ENCODE peak calls at places on chromosomes 4 and X, in nine cellular contexts. S is fibroblast of pulmonary artery, T is cardiac muscle cell, P is astrocyte, V is left lung, M is fibroblast of lung, J is Karpas-422, R is HCT116, H is GM06990. Q is an unnamed sample.

GRCh38 chr4:151948351-151949016 is 187.7 kb upstream of the GATB start:
- DNase-seq in M (peak; percentile 3), S (no peak), T (no peak), H (no peak), P (peak; percentile 32), J (no peak), V (no peak), R (no peak), Q (no peak)

GRCh38 chr4:72216539-72217277 is 184.9 kb downstream of the NPFFR2 start:
- DNase-seq in S (no peak), P (no peak), V (peak; percentile 65), J (no peak), R (no peak), M (no peak), T (no peak), H (no peak), Q (no peak)

GRCh38 chr4:152808670-152809069 is 28.9 kb downstream of the ARFIP1 start:
- DNase-seq in P (no peak), S (no peak), H (no peak), V (no peak), M (no peak), T (no peak), J (no peak), R (no peak), Q (no peak)

GRCh38 chrX:38061335-38061734 is 55.0 kb downstream of the SYTL5 start:
- DNase-seq in S (peak; percentile 20), P (peak; percentile 52), R (peak; percentile 73), M (peak; percentile 25), V (no peak), J (no peak), T (no peak), H (no peak), Q (no peak)

GRCh38 chr4:19540859-19541258 is 710.8 kb upstream of the SLIT2 start:
- DNase-seq in R (no peak), H (no peak), P (no peak), S (no peak), V (no peak), M (no peak), J (no peak), T (no peak), Q (no peak)

GRCh38 chr4:182265881-182266280 is 22.7 kb downstream of the TENM3 start:
- DNase-seq in S (no peak), R (peak; percentile 13), M (no peak), V (no peak), P (no peak), T (no peak), J (no peak), H (no peak), Q (no peak)

GRCh38 chrX:10952619-10953018 is 158.5 kb upstream of the HCCS start:
- DNase-seq in J (no peak), S (peak; percentile 40), P (no peak), R (no peak), V (no peak), H (no peak), M (no peak), T (peak; percentile 42), Q (no peak)

GRCh38 chr4:45646885-45647598 is 476.8 kb downstream of the GABRG1 start:
- DNase-seq in S (no peak), V (no peak), J (no peak), P (no peak), T (no peak), H (no peak), M (no peak), R (no peak), Q (no peak)

GRCh38 chr4:161936625-161937133 is 227.1 kb downstream of the FSTL5 start:
- DNase-seq in S (peak; percentile 51), H (no peak), M (peak; percentile 18), J (no peak), V (no peak), T (peak; percentile 50), P (peak; percentile 99), R (peak; percentile 86), Q (no peak)

GRCh38 chr4:97367878-97368277 is 775.4 kb downstream of the STPG2 start:
- DNase-seq in M (no peak), P (peak; percentile 89), S (peak; percentile 63), H (no peak), R (peak; percentile 83), V (no peak), J (no peak), T (peak; percentile 18), Q (no peak)

GRCh38 chr4:73929285-73929684 is 52.5 kb downstream of the PF4 start:
- DNase-seq in H (no peak), T (no peak), S (no peak), R (no peak), P (no peak), J (no peak), V (no peak), M (no peak), Q (no peak)

GRCh38 chr4:15737255-15737654 is 34.4 kb downstream of the BST1 start:
- DNase-seq in R (no peak), S (no peak), J (no peak), P (no peak), V (peak; percentile 37), M (no peak), H (no peak), T (no peak), Q (no peak)

GRCh38 chr4:99447079-99447478 is 11.9 kb upstream of the ADH7 start:
- DNase-seq in J (no peak), T (peak; percentile 75), R (peak; percentile 3), M (peak; percentile 55), S (peak; percentile 82), P (peak; percentile 71), H (peak; percentile 28), V (no peak), Q (no peak)

GRCh38 chr4:37197899-37198298 is 46.6 kb upstream of the NWD2 start:
- DNase-seq in H (no peak), R (no peak), T (no peak), V (no peak), J (no peak), M (no peak), P (no peak), S (no peak), Q (no peak)

GRCh38 chrX:65127804-65128203 is 151.6 kb upstream of the ZC4H2 start:
- DNase-seq in T (no peak), H (no peak), P (no peak), S (no peak), J (no peak), R (no peak), V (no peak), M (no peak), Q (no peak)

GRCh38 chr4:101973331-101973730 is 182.8 kb downstream of the BANK1 start:
- DNase-seq in P (no peak), M (no peak), V (no peak), R (no peak), J (no peak), H (no peak), S (no peak), T (no peak), Q (no peak)

GRCh38 chrX:20718592-20718991 is 451.9 kb upstream of the RPS6KA3 start:
- DNase-seq in J (no peak), P (no peak), V (no peak), S (no peak), R (no peak), H (no peak), T (no peak), M (no peak), Q (no peak)

GRCh38 chr4:110705440-110705782 is 82.5 kb upstream of the PITX2 start:
- DNase-seq in J (peak; percentile 80), R (no peak), T (no peak), H (no peak), S (no peak), P (no peak), V (no peak), M (no peak), Q (no peak)
- H3K4me3 ChIP-seq in J (peak overlapping the region; percentile 54), R (no peak overlapping the region), T (no peak overlapping the region), H (no peak overlapping the region), S (no peak overlapping the region), P (no peak overlapping the region), V (no peak overlapping the region), M (no peak overlapping the region), Q (no peak overlapping the region)

DNA sequence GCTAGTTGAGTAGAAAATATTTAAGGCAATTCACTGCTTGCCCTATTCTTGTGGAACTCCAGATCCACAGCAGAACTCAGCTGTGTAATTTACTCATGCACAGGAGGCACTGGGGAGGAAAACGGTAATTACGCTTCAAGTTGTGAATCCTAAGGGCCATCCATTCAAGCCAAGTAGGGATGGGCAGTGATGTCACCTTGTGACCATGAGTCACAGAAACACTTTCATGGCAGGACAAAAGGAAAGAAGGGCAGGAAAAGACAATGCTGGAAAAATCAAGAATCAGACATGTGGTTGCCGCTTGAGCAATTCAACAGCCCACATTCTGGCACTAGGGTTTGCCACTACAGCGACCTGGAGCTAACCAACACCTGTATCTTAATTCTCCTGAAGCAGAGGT is 1.4 kb downstream of the PAQR3 start:
- DNase-seq in J (no peak), H (no peak), T (no peak), P (peak; percentile 39), S (peak; percentile 25), M (no peak), R (no peak), V (no peak), Q (no peak)
- H3K4me3 ChIP-seq in J (peak overlapping the region; percentile 80), H (no peak overlapping the region), T (peak overlapping the region; percentile 48), P (peak overlapping the region; percentile 91), S (no peak overlapping the region), M (no peak overlapping the region), R (peak overlapping the region; percentile 73), V (no peak overlapping the region), Q (peak overlapping the region; percentile 94)

DNA sequence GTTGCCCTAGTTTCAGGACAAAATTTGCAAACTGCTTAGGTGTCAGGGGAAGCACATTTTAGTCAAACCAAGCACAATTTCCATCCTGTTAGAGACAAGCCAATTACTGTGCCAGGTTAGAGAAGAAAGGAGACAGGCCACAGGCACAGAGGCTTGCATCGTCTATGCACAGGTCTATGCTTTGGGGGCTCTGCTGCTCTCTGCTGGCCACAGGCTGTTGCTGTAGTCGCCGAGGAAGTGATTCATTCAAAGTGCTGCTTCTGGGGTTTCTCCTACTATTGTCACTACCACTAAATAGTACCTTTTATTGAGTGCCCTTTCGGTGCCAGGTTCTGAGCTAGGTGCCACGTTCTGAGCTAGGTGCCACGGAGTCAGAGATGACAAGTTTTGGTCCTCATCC is 45.5 kb downstream of the VGLL1 start:
- DNase-seq in T (peak; percentile 63), P (peak; percentile 4), S (peak; percentile 61), H (no peak), R (peak; percentile 24), M (peak; percentile 55), V (peak; percentile 34), J (peak; percentile 74), Q (peak; percentile 48)
- H3K4me3 ChIP-seq in T (no peak overlapping the region), P (no peak overlapping the region), S (no peak overlapping the region), H (no peak overlapping the region), R (no peak overlapping the region), M (no peak overlapping the region), V (no peak overlapping the region), J (no peak overlapping the region), Q (no peak overlapping the region)

GRCh38 chr4:86759298-86759697 is 89.9 kb downstream of the SLC10A6 start:
- DNase-seq in S (no peak), J (no peak), P (no peak), T (no peak), H (no peak), R (no peak), M (no peak), V (no peak), Q (no peak)
- H3K4me3 ChIP-seq in S (no peak overlapping the region), J (no peak overlapping the region), P (no peak overlapping the region), T (no peak overlapping the region), H (no peak overlapping the region), R (no peak overlapping the region), M (no peak overlapping the region), V (no peak overlapping the region), Q (no peak overlapping the region)

GRCh38 chr4:150580244-150580643 is 1.7 kb upstream of the MAB21L2 start:
- DNase-seq in P (no peak), J (no peak), T (no peak), H (no peak), M (no peak), V (no peak), R (no peak), S (no peak), Q (no peak)
- H3K4me3 ChIP-seq in P (peak overlapping the region; percentile 66), J (no peak overlapping the region), T (peak overlapping the region; percentile 21), H (no peak overlapping the region), M (peak overlapping the region; percentile 26), V (no peak overlapping the region), R (no peak overlapping the region), S (peak overlapping the region; percentile 52), Q (peak overlapping the region; percentile 42)